ENCODE peak calls at places on chromosomes 16 and 17, in five cellular contexts. F is mammary epithelial cell, B is esophagus squamous epithelium, K is left lung, G is Peyer's patch. Z is an unnamed sample.

GRCh38 chr16:77282345-77282744 is 83.1 kb downstream of the SYCE1L start:
- DNase-seq in F (no peak), B (no peak), K (no peak), G (no peak), Z (no peak)

GRCh38 chr16:58110590-58111330 is 18.4 kb downstream of the CFAP20 start:
- DNase-seq in F (peak; percentile 47), B (no peak), K (no peak), G (no peak), Z (no peak)

GRCh38 chr16:14455577-14455976 is 174.5 kb downstream of the PARN start:
- DNase-seq in F (no peak), B (no peak), K (no peak), G (no peak), Z (no peak)

GRCh38 chr17:78409191-78409621 is 30.8 kb downstream of the PGS1 start:
- DNase-seq in F (no peak), B (no peak), K (peak; percentile 85), G (peak; percentile 90), Z (no peak)

GRCh38 chr16:21708533-21709115 is 44.9 kb downstream of the OTOA start:
- DNase-seq in F (peak; percentile 60), B (peak; percentile 3), K (no peak), G (peak; percentile 95), Z (peak; percentile 90)

GRCh38 chr16:31700530-31701388 is 172.8 kb upstream of the ZNF267 start:
- DNase-seq in F (peak; percentile 86), B (peak; percentile 40), K (peak; percentile 81), G (peak; percentile 97), Z (peak; percentile 93)

GRCh38 chr17:12659500-12659899 is 6.2 kb upstream of the MYOCD start:
- DNase-seq in F (no peak), B (no peak), K (no peak), G (no peak), Z (no peak)

GRCh38 chr17:42457107-42457787 is 1.4 kb upstream of the ATP6V0A1 start:
- DNase-seq in F (no peak), B (no peak), K (no peak), G (no peak), Z (no peak)

GRCh38 chr17:57622886-57623433 is 122.1 kb downstream of the CCDC182 start:
- DNase-seq in F (peak; percentile 16), B (no peak), K (no peak), G (peak; percentile 70), Z (no peak)

GRCh38 chr17:32007463-32008298 is 498 bp downstream of the LRRC37B start:
- DNase-seq in F (peak; percentile 27), B (no peak), K (no peak), G (peak; percentile 64), Z (peak; percentile 19)

GRCh38 chr16:69410285-69410990 is 14.0 kb upstream of the CYB5B start:
- DNase-seq in F (peak; percentile 80), B (no peak), K (no peak), G (no peak), Z (no peak)

GRCh38 chr16:2702438-2702825 is 17.6 kb downstream of the PRSS27 start:
- DNase-seq in F (no peak), B (no peak), K (peak; percentile 75), G (no peak), Z (no peak)

GRCh38 chr17:39979865-39980401 is 674 bp upstream of the PSMD3 start:
- DNase-seq in F (peak; percentile 21), B (no peak), K (no peak), G (peak; percentile 55), Z (no peak)

GRCh38 chr17:42855048-42855596 is 4.1 kb downstream of the AOC3 start:
- DNase-seq in F (no peak), B (no peak), K (no peak), G (no peak), Z (no peak)

GRCh38 chr17:5002121-5002788 is 4.5 kb downstream of the KIF1C start:
- DNase-seq in F (no peak), B (no peak), K (no peak), G (no peak), Z (no peak)

GRCh38 chr17:8846768-8847211 is 20.7 kb downstream of the PIK3R6 start:
- DNase-seq in F (peak; percentile 53), B (no peak), K (no peak), G (no peak), Z (no peak)

GRCh38 chr16:78729687-78730086 is 630.2 kb downstream of the WWOX start:
- DNase-seq in F (no peak), B (no peak), K (no peak), G (no peak), Z (no peak)

GRCh38 chr16:1290860-1291575 is 18.4 kb upstream of the UBE2I start:
- DNase-seq in F (no peak), B (no peak), K (no peak), G (no peak), Z (no peak)

GRCh38 chr16:80986557-80986956 is 20.1 kb downstream of the CMC2 start:
- DNase-seq in F (no peak), B (no peak), K (no peak), G (no peak), Z (no peak)

GRCh38 chr16:15686287-15686686 is 36.2 kb downstream of the NDE1 start:
- DNase-seq in F (no peak), B (no peak), K (peak; percentile 5), G (no peak), Z (no peak)

GRCh38 chr17:63124536-63124935 is 158.5 kb downstream of the TANC2 start:
- DNase-seq in F (no peak), B (no peak), K (peak; percentile 39), G (no peak), Z (no peak)

GRCh38 chr17:54282886-54283285 is 460.2 kb downstream of the KIF2B start:
- DNase-seq in F (peak; percentile 52), B (no peak), K (no peak), G (no peak), Z (no peak)

GRCh38 chr17:34755981-34756669 is 176.7 kb downstream of the TMEM132E start:
- DNase-seq in F (no peak), B (no peak), K (no peak), G (no peak), Z (no peak)

GRCh38 chr16:65889533-65889966 is 476.9 kb upstream of the CDH5 start:
- DNase-seq in F (peak; percentile 63), B (no peak), K (no peak), G (no peak), Z (no peak)

GRCh38 chr17:30519707-30520106 is 42.5 kb downstream of the GOSR1 start:
- DNase-seq in F (peak; percentile 62), B (no peak), K (no peak), G (no peak), Z (no peak)

GRCh38 chr17:14048169-14048568 is 21.1 kb upstream of the COX10 start:
- DNase-seq in F (no peak), B (no peak), K (no peak), G (no peak), Z (no peak)

GRCh38 chr17:28662527-28662829 is 473 bp downstream of the SUPT6H start:
- DNase-seq in F (no peak), B (no peak), K (no peak), G (no peak), Z (no peak)

GRCh38 chr17:63960006-63960405 is 12.7 kb downstream of the SCN4A start:
- DNase-seq in F (no peak), B (no peak), K (no peak), G (no peak), Z (no peak)

GRCh38 chr16:79316004-79316458 is 284.5 kb downstream of the MAF start:
- DNase-seq in F (no peak), B (no peak), K (no peak), G (no peak), Z (no peak)

GRCh38 chr17:28416703-28417311 is 10.8 kb upstream of the SLC46A1 start:
- DNase-seq in F (peak; percentile 56), B (no peak), K (no peak), G (peak; percentile 85), Z (peak; percentile 75)

GRCh38 chr16:85612191-85612800 is 826 bp upstream of the GSE1 start:
- DNase-seq in F (peak; percentile 88), B (no peak), K (peak; percentile 91), G (peak; percentile 84), Z (peak; percentile 75)

GRCh38 chr16:86991679-86992078 is 325.5 kb downstream of the C16orf95 start:
- DNase-seq in F (peak; percentile 34), B (no peak), K (no peak), G (no peak), Z (no peak)

GRCh38 chr16:68711421-68712139 is 25.5 kb upstream of the CDH1 start:
- DNase-seq in F (no peak), B (no peak), K (peak; percentile 82), G (no peak), Z (no peak)

GRCh38 chr16:1731073-1731472 is 25.1 kb downstream of the MAPK8IP3 start:
- DNase-seq in F (no peak), B (no peak), K (no peak), G (no peak), Z (no peak)

GRCh38 chr17:53217311-53217710 is 605.4 kb upstream of the KIF2B start:
- DNase-seq in F (no peak), B (no peak), K (no peak), G (no peak), Z (no peak)

DNA sequence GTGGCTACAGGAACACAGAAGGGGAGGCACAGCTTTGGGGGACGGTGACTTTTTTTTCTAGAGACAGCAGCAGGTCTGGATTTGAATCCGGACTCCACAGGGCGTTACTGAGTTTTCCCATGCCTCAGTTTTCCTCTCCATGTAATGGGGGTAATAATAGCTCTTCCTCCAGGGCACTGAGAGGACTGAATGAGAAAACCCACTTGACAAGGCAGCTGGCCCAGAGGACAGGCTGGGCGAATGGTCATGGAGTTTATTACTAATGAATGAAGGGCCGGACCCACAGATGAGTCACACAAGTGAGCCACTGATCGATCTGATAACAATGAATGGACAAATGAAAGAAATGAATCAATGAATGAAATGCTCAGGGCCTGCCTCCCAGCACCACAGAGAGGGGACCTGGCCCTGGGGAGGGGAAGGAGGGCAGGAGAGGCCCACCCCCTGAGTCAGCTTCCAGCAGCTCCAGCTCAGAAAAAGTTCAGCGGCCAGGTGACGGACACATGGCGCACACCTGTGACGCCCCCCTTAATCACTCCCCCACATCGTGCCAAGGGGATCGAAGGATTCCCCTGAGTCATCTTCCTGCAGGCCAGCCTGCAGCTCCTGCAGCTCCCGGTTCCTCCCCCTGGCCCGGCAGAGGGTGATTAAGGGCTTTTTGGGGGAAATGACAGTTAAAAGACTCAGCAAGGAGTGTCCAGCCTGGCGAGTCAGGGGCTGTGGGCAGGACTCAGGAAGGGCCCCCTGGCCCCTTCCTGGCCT is 54.3 kb downstream of the SOCS1 start:
- DNase-seq in F (peak; percentile 98), B (no peak), K (no peak), G (no peak), Z (no peak)
- H3K4me1 ChIP-seq in F (peaks cover 47% of the 10 kb centered on the region), B (peaks cover 40% of the 10 kb centered on the region), K (no peaks in the 10 kb centered on the region), G (peaks cover 6% of the 10 kb centered on the region), Z (peaks cover 24% of the 10 kb centered on the region)

GRCh38 chr17:37754363-37754762 is 9.5 kb upstream of the HNF1B start:
- DNase-seq in F (no peak), B (no peak), K (no peak), G (no peak), Z (no peak)
- H3K4me1 ChIP-seq in F (no peaks in the 10 kb centered on the region), B (no peaks in the 10 kb centered on the region), K (no peaks in the 10 kb centered on the region), G (no peaks in the 10 kb centered on the region), Z (no peaks in the 10 kb centered on the region)

GRCh38 chr16:12172343-12172742 is 195.8 kb downstream of the SNX29 start:
- DNase-seq in F (no peak), B (no peak), K (no peak), G (no peak), Z (no peak)
- H3K4me1 ChIP-seq in F (no peaks in the 10 kb centered on the region), B (peaks cover 24% of the 10 kb centered on the region), K (no peaks in the 10 kb centered on the region), G (no peaks in the 10 kb centered on the region), Z (no peaks in the 10 kb centered on the region)

GRCh38 chr16:73023752-73024570 is 24.0 kb downstream of the ZFHX3 start:
- DNase-seq in F (no peak), B (no peak), K (no peak), G (peak; percentile 10), Z (no peak)
- H3K4me1 ChIP-seq in F (peaks cover 16% of the 10 kb centered on the region), B (peaks cover 62% of the 10 kb centered on the region), K (no peaks in the 10 kb centered on the region), G (no peaks in the 10 kb centered on the region), Z (no peaks in the 10 kb centered on the region)

Z was measured in H1.